ENCODE peak calls at places on chromosome 1, in eight cellular contexts. H, P, I, Y, L, X, S and O are unnamed samples.

GRCh38 chr1:232046531-232047283 is 420.1 kb downstream of the DISC1 start:
- DNase-seq in H (no peak), P (no peak), I (no peak), Y (no peak), L (no peak), X (no peak), S (no peak), O (no peak)

GRCh38 chr1:201062511-201063189 is 39.1 kb upstream of the KIF21B start:
- DNase-seq in H (no peak), P (no peak), I (no peak), Y (no peak), L (no peak), X (no peak), S (no peak), O (no peak)

GRCh38 chr1:211579434-211580302 is 707 bp upstream of the SLC30A1 start:
- DNase-seq in H (peak), P (peak), I (no peak), Y (no peak), L (no peak), X (no peak), S (peak), O (no peak)

GRCh38 chr1:38559180-38559874 is 300.2 kb downstream of the RRAGC start:
- DNase-seq in H (peak), P (no peak), I (no peak), Y (peak), L (no peak), X (peak), S (peak), O (peak)

GRCh38 chr1:228837817-228838716 is 102.8 kb downstream of the RHOU start:
- DNase-seq in H (peak), P (peak), I (no peak), Y (no peak), L (peak), X (no peak), S (peak), O (peak)

GRCh38 chr1:10727703-10728348 is 68.6 kb downstream of the CASZ1 start:
- DNase-seq in H (peak), P (no peak), I (no peak), Y (no peak), L (no peak), X (no peak), S (no peak), O (peak)

GRCh38 chr1:212477014-212477679 is 44.4 kb downstream of the NENF start:
- DNase-seq in H (peak), P (peak), I (peak), Y (peak), L (peak), X (peak), S (peak), O (peak)

GRCh38 chr1:212401838-212402582 is 12.7 kb downstream of the PACC1 start:
- DNase-seq in H (no peak), P (peak), I (no peak), Y (no peak), L (peak), X (no peak), S (no peak), O (no peak)

GRCh38 chr1:217506878-217507277 is 124.0 kb downstream of the GPATCH2 start:
- DNase-seq in H (no peak), P (no peak), I (no peak), Y (no peak), L (no peak), X (no peak), S (no peak), O (no peak)

GRCh38 chr1:93695411-93696005 is 13.9 kb upstream of the BCAR3 start:
- DNase-seq in H (no peak), P (no peak), I (no peak), Y (no peak), L (no peak), X (no peak), S (no peak), O (no peak)

GRCh38 chr1:22143065-22143514 is at the start of gene WNT4:
- DNase-seq in H (no peak), P (peak), I (peak), Y (peak), L (peak), X (peak), S (peak), O (no peak)

GRCh38 chr1:90616395-90616794 is 100.7 kb downstream of the BARHL2 start:
- DNase-seq in H (no peak), P (no peak), I (no peak), Y (no peak), L (no peak), X (no peak), S (no peak), O (no peak)

GRCh38 chr1:8536521-8536920 is 218.6 kb downstream of the SLC45A1 start:
- DNase-seq in H (no peak), P (no peak), I (no peak), Y (no peak), L (no peak), X (no peak), S (no peak), O (no peak)

GRCh38 chr1:63659448-63659847 is 66.2 kb downstream of the PGM1 start:
- DNase-seq in H (no peak), P (no peak), I (no peak), Y (no peak), L (no peak), X (no peak), S (no peak), O (no peak)

GRCh38 chr1:9720785-9721605 is 69.5 kb downstream of the PIK3CD start:
- DNase-seq in H (no peak), P (no peak), I (no peak), Y (no peak), L (no peak), X (no peak), S (no peak), O (no peak)

GRCh38 chr1:103108525-103109150 is 316 bp upstream of the COL11A1 start:
- DNase-seq in H (no peak), P (no peak), I (peak), Y (no peak), L (no peak), X (no peak), S (no peak), O (no peak)

GRCh38 chr1:44775930-44776748 is 799 bp downstream of the RPS8 start:
- DNase-seq in H (no peak), P (peak), I (peak), Y (no peak), L (no peak), X (no peak), S (no peak), O (peak)

GRCh38 chr1:215647738-215648137 is 80.6 kb downstream of the KCTD3 start:
- DNase-seq in H (no peak), P (no peak), I (no peak), Y (no peak), L (no peak), X (no peak), S (no peak), O (no peak)

GRCh38 chr1:85134583-85135455 is 66.0 kb downstream of the SYDE2 start:
- DNase-seq in H (peak), P (peak), I (peak), Y (no peak), L (no peak), X (no peak), S (peak), O (peak)

GRCh38 chr1:170978371-170978900 is 43.1 kb downstream of the MROH9 start:
- DNase-seq in H (no peak), P (no peak), I (no peak), Y (no peak), L (no peak), X (no peak), S (no peak), O (no peak)

GRCh38 chr1:229768232-229768631 is 142.2 kb downstream of the URB2 start:
- DNase-seq in H (no peak), P (no peak), I (no peak), Y (no peak), L (no peak), X (no peak), S (no peak), O (no peak)

GRCh38 chr1:214351551-214352277 is 70.8 kb downstream of the SMYD2 start:
- DNase-seq in H (no peak), P (no peak), I (no peak), Y (no peak), L (no peak), X (no peak), S (no peak), O (no peak)

GRCh38 chr1:4847731-4848130 is 193.3 kb downstream of the AJAP1 start:
- DNase-seq in H (no peak), P (no peak), I (no peak), Y (no peak), L (no peak), X (no peak), S (no peak), O (no peak)

GRCh38 chr1:5876251-5876650 is 116.0 kb downstream of the NPHP4 start:
- DNase-seq in H (no peak), P (no peak), I (no peak), Y (no peak), L (no peak), X (no peak), S (no peak), O (no peak)

GRCh38 chr1:53332188-53332564 is 4.3 kb upstream of the LRP8 start:
- DNase-seq in H (no peak), P (no peak), I (no peak), Y (no peak), L (no peak), X (no peak), S (no peak), O (no peak)

GRCh38 chr1:18936814-18937481 is 19.5 kb downstream of the IFFO2 start:
- DNase-seq in H (no peak), P (no peak), I (no peak), Y (no peak), L (no peak), X (no peak), S (no peak), O (no peak)

GRCh38 chr1:204319462-204319861 is 40.3 kb downstream of the PLEKHA6 start:
- DNase-seq in H (no peak), P (peak), I (peak), Y (no peak), L (peak), X (no peak), S (no peak), O (no peak)

GRCh38 chr1:160620942-160621632 is 25.8 kb downstream of the SLAMF1 start:
- DNase-seq in H (no peak), P (no peak), I (no peak), Y (no peak), L (no peak), X (no peak), S (no peak), O (no peak)

GRCh38 chr1:32759521-32759980 is 57.0 kb upstream of the SYNC start:
- DNase-seq in H (no peak), P (no peak), I (no peak), Y (no peak), L (no peak), X (no peak), S (peak), O (no peak)